ENCODE peak calls at places on chromosome 7, in nine cellular contexts. Z is uterus, K is tibial nerve, D is mammary epithelial cell, O is OCI-LY7, V is transverse colon, C is fibroblast of lung, P is AG04449, N is IMR-90. H is an unnamed sample.
A peak's percentile ranks its signal among the peaks of the same experiment; 100 is the strongest.

GRCh38 chr7:157482517-157483120 is 145.8 kb downstream of the DNAJB6 start:
- DNase-seq in O (no peak), P (no peak), V (no peak), C (no peak), D (no peak), N (no peak), Z (no peak), K (no peak), H (no peak)

GRCh38 chr7:75977741-75978140 is 16.7 kb downstream of the TMEM120A start:
- DNase-seq in D (no peak), N (no peak), K (peak; percentile 71), Z (peak; percentile 74), P (no peak), O (no peak), C (no peak), V (no peak), H (no peak)

GRCh38 chr7:1540391-1541271 is 10.1 kb downstream of the MAFK start:
- DNase-seq in C (no peak), O (no peak), N (no peak), V (no peak), Z (no peak), P (no peak), D (no peak), K (no peak), H (no peak)

GRCh38 chr7:39749717-39750116 is 126.3 kb downstream of the RALA start:
- DNase-seq in Z (no peak), C (no peak), N (no peak), V (no peak), O (no peak), D (no peak), P (no peak), K (no peak), H (no peak)

GRCh38 chr7:135342887-135343286 is 109.2 kb downstream of the STRA8 start:
- DNase-seq in Z (no peak), V (no peak), D (no peak), N (peak; percentile 5), O (no peak), K (no peak), C (no peak), P (no peak), H (no peak)

GRCh38 chr7:158815046-158815445 is 14.3 kb downstream of the ESYT2 start:
- DNase-seq in C (peak; percentile 58), D (no peak), O (no peak), Z (no peak), K (no peak), V (no peak), P (no peak), N (peak; percentile 37), H (no peak)

GRCh38 chr7:45407730-45408406 is 166.3 kb upstream of the ADCY1 start:
- DNase-seq in D (no peak), N (no peak), K (no peak), O (no peak), C (no peak), P (no peak), Z (no peak), V (no peak), H (no peak)

GRCh38 chr7:137933270-137934017 is 68.4 kb downstream of the CREB3L2 start:
- DNase-seq in Z (peak; percentile 73), O (no peak), K (peak; percentile 48), D (peak; percentile 52), V (no peak), N (peak; percentile 83), P (no peak), C (peak; percentile 84), H (peak; percentile 16)

GRCh38 chr7:31119249-31119648 is 67.1 kb downstream of the ADCYAP1R1 start:
- DNase-seq in P (no peak), O (no peak), C (no peak), N (no peak), V (no peak), K (no peak), D (no peak), Z (no peak), H (no peak)

GRCh38 chr7:8216291-8216690 is 45.7 kb downstream of the ICA1 start:
- DNase-seq in C (no peak), V (no peak), O (no peak), D (no peak), Z (no peak), P (no peak), N (no peak), K (no peak), H (no peak)

GRCh38 chr7:102874166-102874829 is 38.5 kb upstream of the LRRC17 start:
- DNase-seq in O (no peak), P (peak; percentile 71), N (peak; percentile 94), C (peak; percentile 99), V (no peak), D (peak; percentile 82), K (no peak), Z (no peak), H (peak; percentile 98)

GRCh38 chr7:77765906-77766800 is 32.1 kb downstream of the TMEM60 start:
- DNase-seq in D (no peak), N (peak; percentile 54), K (no peak), C (peak; percentile 51), P (no peak), V (no peak), O (no peak), Z (no peak), H (no peak)

GRCh38 chr7:135414850-135415439 is 95.0 kb downstream of the CNOT4 start:
- DNase-seq in K (peak; percentile 24), V (no peak), D (peak; percentile 24), C (peak; percentile 52), N (peak; percentile 64), Z (no peak), O (peak; percentile 56), P (no peak), H (peak; percentile 35)

GRCh38 chr7:132451161-132451560 is 125.1 kb downstream of the PLXNA4 start:
- DNase-seq in N (no peak), D (no peak), Z (no peak), P (no peak), C (no peak), K (no peak), O (no peak), V (peak; percentile 21), H (no peak)

GRCh38 chr7:81029523-81029922 is 110.7 kb upstream of the SEMA3C start:
- DNase-seq in D (no peak), N (no peak), O (no peak), P (no peak), C (no peak), Z (no peak), K (no peak), V (no peak), H (no peak)

GRCh38 chr7:152176797-152177196 is 151.3 kb downstream of the GALNT11 start:
- DNase-seq in O (no peak), V (no peak), C (no peak), D (no peak), N (no peak), K (no peak), P (no peak), Z (no peak), H (no peak)

GRCh38 chr7:20331912-20332317 is 1.2 kb downstream of the ITGB8 start:
- DNase-seq in D (peak; percentile 58), P (no peak), O (no peak), C (no peak), N (no peak), K (no peak), V (no peak), Z (no peak), H (no peak)
- H3K4me3 ChIP-seq in D (peak overlapping the region; percentile 88), P (peak overlapping the region; percentile 70), O (peak overlapping the region; percentile 17), C (peak overlapping the region; percentile 72), N (peak overlapping the region; percentile 51), K (peak overlapping the region; percentile 83), V (peak overlapping the region; percentile 54), Z (peak overlapping the region; percentile 77), H (peak overlapping the region; percentile 88)

DNA sequence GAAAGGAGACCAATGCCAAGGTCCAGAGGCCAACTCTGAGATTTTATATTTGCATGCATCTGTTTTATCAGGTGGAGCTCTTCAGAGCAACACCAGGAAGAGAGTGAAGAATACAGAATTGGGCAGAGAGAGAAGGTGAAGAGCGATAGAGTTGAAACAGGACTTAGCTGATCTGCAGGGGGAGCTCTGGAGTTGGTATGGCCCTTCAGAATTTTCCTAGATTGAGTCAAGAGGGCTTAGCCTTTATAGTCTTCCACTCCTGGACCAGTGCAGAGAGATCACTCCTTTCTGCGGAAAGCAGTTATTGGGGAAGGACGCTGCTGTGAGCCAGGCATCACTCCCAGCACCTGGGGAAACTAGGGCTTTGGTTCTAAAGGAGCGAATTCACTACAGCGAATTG is 105.0 kb upstream of the DGKB start:
- DNase-seq in C (no peak), K (no peak), P (no peak), V (no peak), O (no peak), N (no peak), D (peak; percentile 12), Z (no peak), H (peak; percentile 12)
- TF ChIP-seq CTCF in C (peak; percentile 51), K (no peak), P (peak; percentile 21), V (no peak), O (peak; percentile 46), N (peak; percentile 7), D (peak; percentile 57), Z (no peak), H (peak; percentile 77)

GRCh38 chr7:44107116-44107960 is 3.2 kb downstream of the AEBP1 start:
- DNase-seq in D (no peak), C (no peak), V (no peak), O (no peak), P (no peak), N (no peak), Z (no peak), K (no peak), H (no peak)
- H3K4me3 ChIP-seq in D (no peak overlapping the region), C (peak overlapping the region; percentile 87), V (no peak overlapping the region), O (no peak overlapping the region), P (no peak overlapping the region), N (no peak overlapping the region), Z (no peak overlapping the region), K (no peak overlapping the region), H (no peak overlapping the region)

GRCh38 chr7:142685877-142686508 is 63.3 kb upstream of the PRSS1 start:
- DNase-seq in V (no peak), N (no peak), K (no peak), C (no peak), Z (no peak), D (no peak), P (no peak), O (no peak), H (no peak)

GRCh38 chr7:142693911-142694310 is 55.4 kb upstream of the PRSS1 start:
- DNase-seq in V (no peak), Z (no peak), N (no peak), O (no peak), K (no peak), D (no peak), P (no peak), C (no peak), H (no peak)

GRCh38 chr7:142690554-142691182 is 58.6 kb upstream of the PRSS1 start:
- DNase-seq in D (no peak), O (peak; percentile 39), N (no peak), P (no peak), C (no peak), V (no peak), K (no peak), Z (no peak), H (no peak)

DNA sequence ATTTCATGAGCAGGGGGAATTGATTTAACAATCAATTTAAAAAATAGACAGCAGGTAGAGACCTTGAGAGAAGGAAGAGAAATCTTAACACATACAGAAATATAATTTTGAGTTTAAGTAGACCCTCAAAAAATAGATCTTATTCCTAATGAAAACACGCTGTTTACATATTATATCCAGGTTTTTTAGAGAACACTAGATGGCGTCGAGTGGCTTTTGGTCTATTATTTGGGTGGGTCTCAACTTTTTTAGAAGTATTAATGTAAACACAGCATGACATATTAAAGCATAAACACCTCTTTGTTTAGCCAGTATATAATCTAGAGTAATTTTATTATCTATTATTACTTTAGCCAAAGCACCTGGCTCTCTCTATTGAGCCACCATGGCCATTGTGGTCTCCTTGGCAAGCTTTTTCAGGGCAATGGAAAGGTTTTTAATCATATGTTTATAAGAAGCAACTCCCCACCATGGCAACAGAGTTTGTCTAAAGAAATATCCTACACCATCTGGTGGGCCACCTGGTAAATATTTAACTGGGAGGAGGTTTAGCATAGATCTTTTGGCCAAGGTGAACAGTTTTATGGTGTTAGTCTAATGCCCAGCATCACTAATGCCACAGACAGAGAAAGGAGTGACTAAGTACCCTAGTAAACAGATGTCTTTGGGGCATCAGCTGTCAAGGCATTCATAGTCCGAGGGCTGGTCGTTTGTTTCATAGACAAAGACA is 59.7 kb upstream of the PRSS1 start:
- DNase-seq in O (peak; percentile 50), P (no peak), C (no peak), N (no peak), V (no peak), K (no peak), D (no peak), Z (no peak), H (no peak)
- TF ChIP-seq CTCF in O (peak; percentile 85), P (no peak), C (no peak), N (no peak), V (no peak), K (no peak), D (no peak), Z (no peak), H (peak; percentile 1)

H was measured in epithelial cell of proximal tubule.